ENCODE peak calls at places on chromosome 21, in six cellular contexts. T, L, G, R, B and Z are unnamed samples.

GRCh38 chr21:31185663-31186062 is 147.4 kb upstream of the KRTAP19-8 start:
- DNase-seq in R (no peak), L (no peak), B (no peak), G (no peak), T (no peak), Z (no peak)

GRCh38 chr21:32562426-32562825 is 22.9 kb downstream of the TCP10L start:
- DNase-seq in G (no peak), T (no peak), L (peak; percentile 27), B (no peak), R (no peak), Z (no peak)

GRCh38 chr21:14712121-14712520 is 166.0 kb upstream of the SAMSN1 start:
- DNase-seq in T (no peak), B (no peak), G (no peak), R (no peak), L (no peak), Z (no peak)

GRCh38 chr21:33203371-33203724 is 26.4 kb upstream of the IFNAR2 start:
- DNase-seq in T (no peak), R (no peak), B (no peak), G (no peak), L (no peak), Z (no peak)

GRCh38 chr21:41557884-41558283 is 49.9 kb upstream of the TMPRSS2 start:
- DNase-seq in B (no peak), T (no peak), L (no peak), G (no peak), R (no peak), Z (no peak)

GRCh38 chr21:20720623-20721022 is 277.6 kb upstream of the NCAM2 start:
- DNase-seq in B (no peak), R (no peak), G (no peak), T (no peak), L (no peak), Z (no peak)

GRCh38 chr21:33901421-33902288 is 13.9 kb downstream of the ATP5PO start:
- DNase-seq in B (peak; percentile 38), G (no peak), T (peak; percentile 61), R (peak; percentile 73), L (peak; percentile 20), Z (no peak)

GRCh38 chr21:15275615-15276228 is 210.9 kb upstream of the NRIP1 start:
- DNase-seq in B (no peak), T (no peak), G (no peak), R (no peak), L (no peak), Z (no peak)

GRCh38 chr21:36926989-36927695 is 39.3 kb downstream of the HLCS start:
- DNase-seq in G (no peak), L (peak; percentile 56), T (no peak), B (no peak), R (no peak), Z (no peak)

GRCh38 chr21:26966360-26966977 is 419 bp downstream of the ADAMTS5 start:
- DNase-seq in R (peak; percentile 69), G (no peak), L (no peak), T (peak; percentile 57), B (no peak), Z (no peak)

GRCh38 chr21:26965567-26966359 is 1.1 kb downstream of the ADAMTS5 start:
- DNase-seq in G (peak; percentile 51), R (peak; percentile 84), L (no peak), T (peak; percentile 88), B (no peak), Z (no peak)

GRCh38 chr21:26964379-26964778 is 2.5 kb downstream of the ADAMTS5 start:
- DNase-seq in G (peak; percentile 56), T (no peak), B (no peak), L (no peak), R (peak; percentile 92), Z (no peak)

GRCh38 chr21:26965091-26965566 is 1.8 kb downstream of the ADAMTS5 start:
- DNase-seq in G (no peak), R (no peak), T (no peak), B (no peak), L (no peak), Z (no peak)

DNA sequence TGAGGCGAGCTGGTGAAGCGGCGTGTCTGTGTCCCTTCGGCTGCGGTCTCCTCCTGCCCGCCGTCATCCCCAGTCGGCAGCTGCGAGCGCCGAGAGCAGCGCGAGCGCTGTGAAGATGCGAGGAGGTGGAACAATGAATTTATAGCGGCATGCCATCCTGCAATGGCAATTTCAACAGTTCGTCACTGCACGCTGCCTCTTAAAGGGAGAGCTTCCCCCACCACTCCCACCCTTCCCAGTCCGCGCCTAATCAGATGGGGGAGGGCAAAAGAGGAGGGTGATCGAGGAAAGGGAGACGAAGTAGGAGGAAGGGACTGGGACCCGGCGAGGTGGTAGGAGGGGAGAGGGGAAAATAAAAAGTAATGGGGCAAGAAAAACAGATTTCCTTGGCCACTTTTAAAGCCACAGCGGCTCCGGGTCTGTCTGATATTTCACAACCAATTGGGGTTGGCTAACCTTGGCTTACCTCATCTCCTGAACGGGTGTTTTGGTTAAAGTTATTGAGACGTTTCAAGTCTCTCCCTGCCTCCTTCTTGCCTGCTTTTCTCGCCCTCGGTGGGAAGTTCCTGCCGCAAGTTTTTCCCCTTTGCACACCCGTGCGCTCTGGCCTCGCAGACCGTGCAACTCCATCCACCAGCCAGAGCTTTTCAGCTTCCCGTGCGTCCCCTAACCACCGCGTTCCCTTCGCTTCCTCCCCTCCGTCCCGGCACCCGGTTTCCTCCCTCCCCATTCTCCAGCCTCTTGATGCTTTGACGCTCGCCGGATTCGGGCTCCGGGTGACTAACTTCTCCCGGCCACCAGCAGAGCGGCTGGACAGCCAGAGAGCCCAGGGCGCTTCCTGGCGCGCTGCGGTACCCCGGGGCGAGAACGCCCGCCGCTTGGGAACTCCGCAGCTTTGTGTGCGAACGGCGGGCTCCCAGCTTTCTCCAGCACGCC is at the start of gene ADAMTS5:
- DNase-seq in L (peak; percentile 5), B (no peak), T (peak; percentile 69), G (peak; percentile 53), R (peak; percentile 77), Z (no peak)
- TF ChIP-seq POLR2A in L (no peak), B (no peak), T (no peak), G (peak; percentile 51), R (no peak), Z (no peak)

GRCh38 chr21:34912022-34912933 is 136.8 kb downstream of the RUNX1 start:
- DNase-seq in B (no peak), L (no peak), T (no peak), R (no peak), G (no peak), Z (no peak)
- TF ChIP-seq POLR2AphosphoS5 in B (no peak), L (no peak), T (no peak), R (no peak), G (no peak), Z (no peak)

GRCh38 chr21:25561668-25562641 is 45.3 kb downstream of the MRPL39 start:
- DNase-seq in L (no peak), B (no peak), G (peak; percentile 51), T (peak; percentile 79), R (peak; percentile 73), Z (peak; percentile 42)
- TF ChIP-seq POLR2A in L (no peak), B (no peak), G (no peak), T (no peak), R (no peak), Z (peak; percentile 97)

GRCh38 chr21:46033410-46034404 is 52.1 kb downstream of the COL6A1 start:
- DNase-seq in T (no peak), B (no peak), G (no peak), R (no peak), L (no peak), Z (no peak)

GRCh38 chr21:46038341-46038829 is 56.8 kb downstream of the COL6A1 start:
- DNase-seq in G (no peak), L (no peak), T (no peak), B (no peak), R (no peak), Z (no peak)

GRCh38 chr21:46036696-46037337 is 55.2 kb downstream of the COL6A1 start:
- DNase-seq in T (peak; percentile 47), L (no peak), B (no peak), G (no peak), R (no peak), Z (no peak)

GRCh38 chr21:46037338-46038325 is 56.1 kb downstream of the COL6A1 start:
- DNase-seq in R (no peak), B (no peak), T (peak; percentile 43), L (no peak), G (no peak), Z (no peak)

GRCh38 chr21:46035809-46036695 is 54.5 kb downstream of the COL6A1 start:
- DNase-seq in B (no peak), L (no peak), T (no peak), R (peak; percentile 89), G (no peak), Z (no peak)
- TF ChIP-seq POLR2AphosphoS5 in B (no peak), L (no peak), T (no peak), R (peak; percentile 65), G (no peak), Z (no peak)

GRCh38 chr21:25466470-25466869 is 140.8 kb downstream of the MRPL39 start:
- DNase-seq in T (no peak), R (no peak), L (no peak), G (no peak), B (no peak), Z (no peak)
- TF ChIP-seq POLR2A in T (no peak), R (no peak), L (no peak), G (no peak), B (no peak), Z (no peak)

DNA sequence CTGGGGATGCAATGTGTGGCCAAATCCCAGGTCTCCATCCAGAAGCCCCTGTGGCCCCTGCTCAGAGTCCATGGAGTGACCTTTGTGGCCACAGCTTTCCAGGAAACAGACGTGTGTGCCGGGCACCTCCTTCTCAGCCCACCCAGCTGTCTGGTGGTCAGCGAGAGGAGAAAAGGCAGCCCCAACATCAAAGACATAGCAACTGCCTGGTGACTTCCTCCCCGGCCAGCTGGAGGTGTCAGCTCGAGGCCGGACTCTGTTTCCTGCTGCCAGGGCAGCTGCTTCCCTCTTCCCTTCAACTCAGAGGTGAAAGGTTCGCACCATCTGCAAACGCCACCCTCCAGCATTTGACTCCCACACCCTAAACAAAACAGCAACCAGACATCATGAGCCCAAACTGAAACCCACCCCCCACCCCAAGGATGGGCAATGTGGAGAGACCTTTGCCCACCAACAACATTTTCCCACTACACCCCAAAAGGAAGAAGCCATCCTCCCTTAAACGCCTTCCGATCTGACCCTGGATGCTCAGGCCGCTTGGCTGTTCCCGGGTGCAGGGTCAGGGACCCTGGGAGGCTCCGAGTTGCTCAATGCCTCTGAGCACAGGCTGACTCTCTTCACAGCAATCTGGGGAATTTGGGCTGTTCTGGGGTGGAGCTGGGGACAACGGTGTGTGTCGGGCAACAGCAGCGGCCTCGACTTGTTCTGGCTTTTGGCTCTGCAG is 162.3 kb downstream of the PSMG1 start:
- DNase-seq in B (no peak), T (no peak), R (peak; percentile 72), G (no peak), L (no peak), Z (no peak)
- TF ChIP-seq POLR2AphosphoS5 in B (no peak), T (no peak), R (no peak), G (no peak), L (no peak), Z (no peak)

GRCh38 chr21:43971201-43971991 is 40.7 kb upstream of the TRAPPC10 start:
- DNase-seq in L (no peak), T (no peak), B (no peak), G (no peak), R (no peak), Z (no peak)
- TF ChIP-seq POLR2A in L (no peak), T (no peak), B (no peak), G (no peak), R (no peak), Z (no peak)

GRCh38 chr21:42840411-42841155 is 38.8 kb downstream of the WDR4 start:
- DNase-seq in R (no peak), G (peak; percentile 15), B (no peak), L (no peak), T (no peak), Z (no peak)
- TF ChIP-seq POLR2AphosphoS5 in R (no peak), G (no peak), B (no peak), L (no peak), T (peak; percentile 8), Z (peak; percentile 36)